ENCODE peak calls at places on chromosomes 1 and 21, in ten cellular contexts. One of them, this sample, is unnamed.

GRCh38 chr21:44054710-44055109 is 42.6 kb downstream of the TRAPPC10 start:
- DNase-seq in GM12865: no peak
- DNase-seq in GM13977: no peak
- DNase-seq in lower leg skin: peak; percentile 45
- DNase-seq in natural killer cell: no peak
- DNase-seq in activated B cell treated with CpG ODN at 0.5 μM for 24 hours: no peak
- DNase-seq in Calu3: no peak
- DNase-seq in fibroblast of pulmonary artery: peak; percentile 89
- DNase-seq in fibroblast of mammary gland: peak; percentile 62
- DNase-seq in epithelial cell of esophagus: no peak
- DNase-seq in this sample: no peak

GRCh38 chr1:245108909-245109308 is 45.9 kb upstream of the KIF26B start:
- DNase-seq in GM12865: no peak
- DNase-seq in GM13977: no peak
- DNase-seq in lower leg skin: no peak
- DNase-seq in natural killer cell: no peak
- DNase-seq in activated B cell treated with CpG ODN at 0.5 μM for 24 hours: no peak
- DNase-seq in Calu3: no peak
- DNase-seq in fibroblast of pulmonary artery: no peak
- DNase-seq in fibroblast of mammary gland: no peak
- DNase-seq in epithelial cell of esophagus: peak; percentile 36
- DNase-seq in this sample: no peak

GRCh38 chr1:6612641-6613360 is 730 bp upstream of the PHF13 start:
- DNase-seq in GM12865: peak; percentile 29
- DNase-seq in GM13977: no peak
- DNase-seq in lower leg skin: peak; percentile 93
- DNase-seq in natural killer cell: no peak
- DNase-seq in activated B cell treated with CpG ODN at 0.5 μM for 24 hours: no peak
- DNase-seq in Calu3: peak; percentile 49
- DNase-seq in fibroblast of pulmonary artery: peak; percentile 44
- DNase-seq in fibroblast of mammary gland: peak; percentile 32
- DNase-seq in epithelial cell of esophagus: peak; percentile 68
- DNase-seq in this sample: no peak

GRCh38 chr1:202812176-202813026 is 1.6 kb downstream of the PCAT6 start:
- DNase-seq in GM12865: no peak
- DNase-seq in GM13977: no peak
- DNase-seq in lower leg skin: peak; percentile 86
- DNase-seq in natural killer cell: no peak
- DNase-seq in activated B cell treated with CpG ODN at 0.5 μM for 24 hours: no peak
- DNase-seq in Calu3: peak; percentile 28
- DNase-seq in fibroblast of pulmonary artery: no peak
- DNase-seq in fibroblast of mammary gland: no peak
- DNase-seq in epithelial cell of esophagus: peak; percentile 71
- DNase-seq in this sample: no peak

GRCh38 chr1:23118957-23119792 is 49.5 kb downstream of the LUZP1 start:
- DNase-seq in GM12865: peak; percentile 18
- DNase-seq in GM13977: no peak
- DNase-seq in lower leg skin: no peak
- DNase-seq in natural killer cell: peak; percentile 57
- DNase-seq in activated B cell treated with CpG ODN at 0.5 μM for 24 hours: no peak
- DNase-seq in Calu3: no peak
- DNase-seq in fibroblast of pulmonary artery: peak; percentile 28
- DNase-seq in fibroblast of mammary gland: no peak
- DNase-seq in epithelial cell of esophagus: no peak
- DNase-seq in this sample: no peak

GRCh38 chr1:244057474-244058385 is 6.6 kb downstream of the ZBTB18 start:
- DNase-seq in GM12865: no peak
- DNase-seq in GM13977: no peak
- DNase-seq in lower leg skin: no peak
- DNase-seq in natural killer cell: no peak
- DNase-seq in activated B cell treated with CpG ODN at 0.5 μM for 24 hours: no peak
- DNase-seq in Calu3: no peak
- DNase-seq in fibroblast of pulmonary artery: no peak
- DNase-seq in fibroblast of mammary gland: no peak
- DNase-seq in epithelial cell of esophagus: no peak
- DNase-seq in this sample: no peak

GRCh38 chr1:172041689-172042088 is 200.4 kb downstream of the DNM3 start:
- DNase-seq in GM12865: no peak
- DNase-seq in GM13977: no peak
- DNase-seq in lower leg skin: no peak
- DNase-seq in natural killer cell: no peak
- DNase-seq in activated B cell treated with CpG ODN at 0.5 μM for 24 hours: no peak
- DNase-seq in Calu3: no peak
- DNase-seq in fibroblast of pulmonary artery: peak; percentile 57
- DNase-seq in fibroblast of mammary gland: peak; percentile 49
- DNase-seq in epithelial cell of esophagus: peak; percentile 20
- DNase-seq in this sample: no peak

GRCh38 chr1:84619383-84620093 is 45.3 kb upstream of the CTBS start:
- DNase-seq in GM12865: no peak
- DNase-seq in GM13977: peak; percentile 19
- DNase-seq in lower leg skin: no peak
- DNase-seq in natural killer cell: no peak
- DNase-seq in activated B cell treated with CpG ODN at 0.5 μM for 24 hours: no peak
- DNase-seq in Calu3: peak; percentile 19
- DNase-seq in fibroblast of pulmonary artery: peak; percentile 84
- DNase-seq in fibroblast of mammary gland: peak; percentile 88
- DNase-seq in epithelial cell of esophagus: peak; percentile 87
- DNase-seq in this sample: no peak

GRCh38 chr1:21206117-21206516 is 29.4 kb upstream of the EIF4G3 start:
- DNase-seq in GM12865: no peak
- DNase-seq in GM13977: peak; percentile 16
- DNase-seq in lower leg skin: no peak
- DNase-seq in natural killer cell: no peak
- DNase-seq in activated B cell treated with CpG ODN at 0.5 μM for 24 hours: no peak
- DNase-seq in Calu3: no peak
- DNase-seq in fibroblast of pulmonary artery: no peak
- DNase-seq in fibroblast of mammary gland: peak; percentile 45
- DNase-seq in epithelial cell of esophagus: peak; percentile 86
- DNase-seq in this sample: no peak

GRCh38 chr21:16330340-16331319 is 600.8 kb downstream of the USP25 start:
- DNase-seq in GM12865: peak; percentile 49
- DNase-seq in GM13977: peak; percentile 11
- DNase-seq in lower leg skin: no peak
- DNase-seq in natural killer cell: no peak
- DNase-seq in activated B cell treated with CpG ODN at 0.5 μM for 24 hours: no peak
- DNase-seq in Calu3: peak; percentile 15
- DNase-seq in fibroblast of pulmonary artery: peak; percentile 90
- DNase-seq in fibroblast of mammary gland: peak; percentile 89
- DNase-seq in epithelial cell of esophagus: peak; percentile 75
- DNase-seq in this sample: peak; percentile 24

GRCh38 chr1:90475623-90476022 is 241.5 kb downstream of the BARHL2 start:
- DNase-seq in GM12865: no peak
- DNase-seq in GM13977: no peak
- DNase-seq in lower leg skin: no peak
- DNase-seq in natural killer cell: no peak
- DNase-seq in activated B cell treated with CpG ODN at 0.5 μM for 24 hours: no peak
- DNase-seq in Calu3: no peak
- DNase-seq in fibroblast of pulmonary artery: no peak
- DNase-seq in fibroblast of mammary gland: no peak
- DNase-seq in epithelial cell of esophagus: peak; percentile 4
- DNase-seq in this sample: no peak

GRCh38 chr1:217139513-217139912 is 416.3 kb upstream of the ESRRG start:
- DNase-seq in GM12865: no peak
- DNase-seq in GM13977: no peak
- DNase-seq in lower leg skin: no peak
- DNase-seq in natural killer cell: no peak
- DNase-seq in activated B cell treated with CpG ODN at 0.5 μM for 24 hours: no peak
- DNase-seq in Calu3: no peak
- DNase-seq in fibroblast of pulmonary artery: no peak
- DNase-seq in fibroblast of mammary gland: no peak
- DNase-seq in epithelial cell of esophagus: no peak
- DNase-seq in this sample: peak; percentile 60

GRCh38 chr21:33229099-33229775 is 501 bp upstream of the IFNAR2 start:
- DNase-seq in GM12865: no peak
- DNase-seq in GM13977: no peak
- DNase-seq in lower leg skin: no peak
- DNase-seq in natural killer cell: no peak
- DNase-seq in activated B cell treated with CpG ODN at 0.5 μM for 24 hours: no peak
- DNase-seq in Calu3: no peak
- DNase-seq in fibroblast of pulmonary artery: no peak
- DNase-seq in fibroblast of mammary gland: no peak
- DNase-seq in epithelial cell of esophagus: no peak
- DNase-seq in this sample: no peak

GRCh38 chr1:192788184-192788583 is 20.7 kb upstream of the RGS2 start:
- DNase-seq in GM12865: no peak
- DNase-seq in GM13977: no peak
- DNase-seq in lower leg skin: peak; percentile 87
- DNase-seq in natural killer cell: no peak
- DNase-seq in activated B cell treated with CpG ODN at 0.5 μM for 24 hours: no peak
- DNase-seq in Calu3: no peak
- DNase-seq in fibroblast of pulmonary artery: peak; percentile 63
- DNase-seq in fibroblast of mammary gland: peak; percentile 89
- DNase-seq in epithelial cell of esophagus: peak; percentile 76
- DNase-seq in this sample: no peak

GRCh38 chr1:18612088-18612487 is 18.6 kb upstream of the PAX7 start:
- DNase-seq in GM12865: no peak
- DNase-seq in GM13977: no peak
- DNase-seq in lower leg skin: no peak
- DNase-seq in natural killer cell: no peak
- DNase-seq in activated B cell treated with CpG ODN at 0.5 μM for 24 hours: no peak
- DNase-seq in Calu3: no peak
- DNase-seq in fibroblast of pulmonary artery: no peak
- DNase-seq in fibroblast of mammary gland: no peak
- DNase-seq in epithelial cell of esophagus: no peak
- DNase-seq in this sample: no peak

GRCh38 chr1:18611311-18611710 is 19.3 kb upstream of the PAX7 start:
- DNase-seq in GM12865: no peak
- DNase-seq in GM13977: no peak
- DNase-seq in lower leg skin: no peak
- DNase-seq in natural killer cell: no peak
- DNase-seq in activated B cell treated with CpG ODN at 0.5 μM for 24 hours: no peak
- DNase-seq in Calu3: no peak
- DNase-seq in fibroblast of pulmonary artery: no peak
- DNase-seq in fibroblast of mammary gland: no peak
- DNase-seq in epithelial cell of esophagus: no peak
- DNase-seq in this sample: no peak

GRCh38 chr1:18606443-18607288 is 24.0 kb upstream of the PAX7 start:
- DNase-seq in GM12865: no peak
- DNase-seq in GM13977: no peak
- DNase-seq in lower leg skin: no peak
- DNase-seq in natural killer cell: no peak
- DNase-seq in activated B cell treated with CpG ODN at 0.5 μM for 24 hours: no peak
- DNase-seq in Calu3: peak; percentile 6
- DNase-seq in fibroblast of pulmonary artery: no peak
- DNase-seq in fibroblast of mammary gland: no peak
- DNase-seq in epithelial cell of esophagus: no peak
- DNase-seq in this sample: no peak

GRCh38 chr1:18607289-18607760 is 23.3 kb upstream of the PAX7 start:
- DNase-seq in GM12865: no peak
- DNase-seq in GM13977: no peak
- DNase-seq in lower leg skin: no peak
- DNase-seq in natural killer cell: no peak
- DNase-seq in activated B cell treated with CpG ODN at 0.5 μM for 24 hours: no peak
- DNase-seq in Calu3: no peak
- DNase-seq in fibroblast of pulmonary artery: no peak
- DNase-seq in fibroblast of mammary gland: no peak
- DNase-seq in epithelial cell of esophagus: no peak
- DNase-seq in this sample: no peak

DNA sequence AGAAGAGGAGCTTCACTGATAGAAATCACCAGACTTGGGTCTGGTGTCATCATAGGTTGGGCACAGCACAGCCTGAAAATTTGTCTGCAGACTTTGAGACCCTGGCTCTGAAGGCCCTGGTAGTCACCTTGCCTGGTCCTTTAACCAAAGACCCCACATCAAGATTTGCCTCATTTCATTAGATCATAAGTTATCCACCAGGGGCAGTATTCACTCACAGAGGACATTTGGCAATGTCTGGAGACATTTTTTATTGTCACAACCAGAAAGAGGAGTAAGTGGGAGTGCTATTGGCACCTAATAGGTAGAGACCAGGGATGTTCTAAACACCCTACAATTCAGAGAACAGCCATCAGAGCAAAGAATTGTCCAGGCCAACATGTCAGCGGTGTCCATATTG is 22.1 kb upstream of the PAX7 start:
- DNase-seq in GM12865: no peak
- DNase-seq in GM13977: no peak
- DNase-seq in lower leg skin: no peak
- DNase-seq in natural killer cell: no peak
- DNase-seq in activated B cell treated with CpG ODN at 0.5 μM for 24 hours: no peak
- DNase-seq in Calu3: no peak
- DNase-seq in fibroblast of pulmonary artery: no peak
- DNase-seq in fibroblast of mammary gland: no peak
- DNase-seq in epithelial cell of esophagus: no peak
- DNase-seq in this sample: no peak
- TF ChIP-seq CTCF in GM12865: no peak
- TF ChIP-seq CTCF in GM13977: no peak
- TF ChIP-seq CTCF in lower leg skin: no peak
- TF ChIP-seq CTCF in natural killer cell: no peak
- TF ChIP-seq CTCF in activated B cell treated with CpG ODN at 0.5 μM for 24 hours: no peak
- TF ChIP-seq CTCF in Calu3: no peak
- TF ChIP-seq CTCF in fibroblast of pulmonary artery: no peak
- TF ChIP-seq CTCF in fibroblast of mammary gland: peak; percentile 7
- TF ChIP-seq CTCF in epithelial cell of esophagus: peak; percentile 3
- TF ChIP-seq CTCF in this sample: no peak

GRCh38 chr1:208252126-208252853 is 8.1 kb upstream of the PLXNA2 start:
- DNase-seq in GM12865: no peak
- DNase-seq in GM13977: no peak
- DNase-seq in lower leg skin: no peak
- DNase-seq in natural killer cell: no peak
- DNase-seq in activated B cell treated with CpG ODN at 0.5 μM for 24 hours: no peak
- DNase-seq in Calu3: peak; percentile 91
- DNase-seq in fibroblast of pulmonary artery: no peak
- DNase-seq in fibroblast of mammary gland: no peak
- DNase-seq in epithelial cell of esophagus: no peak
- DNase-seq in this sample: no peak
- TF ChIP-seq CTCF in GM12865: no peak
- TF ChIP-seq CTCF in GM13977: no peak
- TF ChIP-seq CTCF in lower leg skin: no peak
- TF ChIP-seq CTCF in natural killer cell: no peak
- TF ChIP-seq CTCF in activated B cell treated with CpG ODN at 0.5 μM for 24 hours: no peak
- TF ChIP-seq CTCF in Calu3: peak; percentile 87
- TF ChIP-seq CTCF in fibroblast of pulmonary artery: no peak
- TF ChIP-seq CTCF in fibroblast of mammary gland: no peak
- TF ChIP-seq CTCF in epithelial cell of esophagus: no peak
- TF ChIP-seq CTCF in this sample: peak; percentile 43

DNA sequence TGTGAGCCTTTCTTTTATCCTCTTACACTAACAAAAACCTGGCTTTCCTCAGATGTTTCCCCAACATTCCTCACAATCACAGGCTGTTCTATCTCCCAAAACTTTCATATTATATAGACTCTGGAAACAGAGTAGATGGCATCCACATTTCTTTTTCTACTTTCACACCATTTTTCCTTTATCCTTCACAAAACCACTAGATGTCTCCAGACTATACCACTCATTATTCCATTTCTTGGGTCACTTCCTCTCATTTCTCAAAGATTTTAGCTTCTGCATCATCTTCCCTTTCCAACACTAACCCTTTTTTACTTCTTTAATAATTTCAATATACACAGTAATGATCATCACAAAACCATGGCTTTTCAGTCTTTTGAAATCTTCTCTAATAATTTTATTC is 286.0 kb upstream of the DEPDC1 start:
- DNase-seq in GM12865: no peak
- DNase-seq in GM13977: no peak
- DNase-seq in lower leg skin: no peak
- DNase-seq in natural killer cell: no peak
- DNase-seq in activated B cell treated with CpG ODN at 0.5 μM for 24 hours: no peak
- DNase-seq in Calu3: no peak
- DNase-seq in fibroblast of pulmonary artery: no peak
- DNase-seq in fibroblast of mammary gland: no peak
- DNase-seq in epithelial cell of esophagus: no peak
- DNase-seq in this sample: no peak
- TF ChIP-seq CTCF in GM12865: no peak
- TF ChIP-seq CTCF in GM13977: no peak
- TF ChIP-seq CTCF in lower leg skin: no peak
- TF ChIP-seq CTCF in natural killer cell: no peak
- TF ChIP-seq CTCF in activated B cell treated with CpG ODN at 0.5 μM for 24 hours: no peak
- TF ChIP-seq CTCF in Calu3: no peak
- TF ChIP-seq CTCF in fibroblast of pulmonary artery: no peak
- TF ChIP-seq CTCF in fibroblast of mammary gland: no peak
- TF ChIP-seq CTCF in epithelial cell of esophagus: peak; percentile 3
- TF ChIP-seq CTCF in this sample: peak; percentile 15

GRCh38 chr1:223179280-223179679 is 36.2 kb upstream of the TLR5 start:
- DNase-seq in GM12865: no peak
- DNase-seq in GM13977: no peak
- DNase-seq in lower leg skin: no peak
- DNase-seq in natural killer cell: no peak
- DNase-seq in activated B cell treated with CpG ODN at 0.5 μM for 24 hours: no peak
- DNase-seq in Calu3: no peak
- DNase-seq in fibroblast of pulmonary artery: no peak
- DNase-seq in fibroblast of mammary gland: no peak
- DNase-seq in epithelial cell of esophagus: no peak
- DNase-seq in this sample: no peak
- TF ChIP-seq CTCF in GM12865: no peak
- TF ChIP-seq CTCF in GM13977: no peak
- TF ChIP-seq CTCF in lower leg skin: no peak
- TF ChIP-seq CTCF in natural killer cell: no peak
- TF ChIP-seq CTCF in activated B cell treated with CpG ODN at 0.5 μM for 24 hours: no peak
- TF ChIP-seq CTCF in Calu3: no peak
- TF ChIP-seq CTCF in fibroblast of pulmonary artery: no peak
- TF ChIP-seq CTCF in fibroblast of mammary gland: no peak
- TF ChIP-seq CTCF in epithelial cell of esophagus: no peak
- TF ChIP-seq CTCF in this sample: no peak